ENCODE peak calls at places on chromosomes 11 and 22, in five cellular contexts. K, I, O, P and F are unnamed samples.

GRCh38 chr22:44263547-44263946 is 49.2 kb downstream of the SHISAL1 start:
- DNase-seq in P (no peak), O (no peak), I (no peak), K (no peak), F (no peak)

GRCh38 chr11:62796281-62796680 is 4.5 kb upstream of the TMEM223 start:
- DNase-seq in K (no peak), O (no peak), I (no peak), P (no peak), F (no peak)

GRCh38 chr22:44046485-44047141 is 22.5 kb downstream of the PARVB start:
- DNase-seq in O (peak; percentile 92), I (no peak), P (no peak), K (no peak), F (no peak)

GRCh38 chr22:25419247-25420113 is 145.0 kb upstream of the GRK3 start:
- DNase-seq in O (peak; percentile 24), K (peak; percentile 47), P (peak; percentile 20), I (no peak), F (no peak)

GRCh38 chr22:16972311-16972710 is 35.7 kb downstream of the GAB4 start:
- DNase-seq in I (no peak), O (no peak), K (no peak), P (no peak), F (no peak)

GRCh38 chr11:43681543-43681942 is 1.0 kb downstream of the HSD17B12 start:
- DNase-seq in I (peak; percentile 40), O (no peak), P (no peak), K (peak; percentile 30), F (no peak)

GRCh38 chr11:126310229-126310991 is 6.5 kb downstream of the DCPS start:
- DNase-seq in P (no peak), I (peak; percentile 60), O (peak; percentile 83), K (peak; percentile 74), F (peak; percentile 81)

GRCh38 chr22:35219012-35219411 is 38.3 kb upstream of the HMGXB4 start:
- DNase-seq in O (peak; percentile 56), I (peak; percentile 17), P (no peak), K (peak; percentile 69), F (no peak)

GRCh38 chr11:64358907-64359711 is at the start of gene RPS6KA4:
- DNase-seq in P (no peak), K (peak; percentile 58), I (peak; percentile 47), O (peak; percentile 80), F (peak; percentile 95)

GRCh38 chr11:44993971-44994705 is 43.5 kb upstream of the TP53I11 start:
- DNase-seq in O (no peak), P (no peak), K (no peak), I (no peak), F (no peak)

GRCh38 chr11:64220271-64220670 is 5.7 kb downstream of the TRPT1 start:
- DNase-seq in K (no peak), O (no peak), P (no peak), I (no peak), F (no peak)

GRCh38 chr22:19855504-19856409 is 1.1 kb upstream of the GNB1L start:
- DNase-seq in P (peak; percentile 35), K (peak; percentile 35), I (peak; percentile 70), O (peak; percentile 98), F (peak; percentile 75)

GRCh38 chr11:128908391-128909246 is 17.5 kb downstream of the KCNJ5 start:
- DNase-seq in K (peak; percentile 82), P (no peak), O (no peak), I (peak; percentile 12), F (peak; percentile 74)

GRCh38 chr22:43944670-43945430 is 10.4 kb upstream of the SAMM50 start:
- DNase-seq in O (no peak), K (no peak), P (no peak), I (no peak), F (no peak)

GRCh38 chr11:130023204-130023603 is 20.6 kb upstream of the PRDM10 start:
- DNase-seq in O (no peak), P (peak; percentile 88), I (no peak), K (peak; percentile 48), F (no peak)

GRCh38 chr11:110297082-110297725 is 790 bp upstream of the RDX start:
- DNase-seq in O (peak; percentile 35), K (peak; percentile 53), I (no peak), P (no peak), F (no peak)

GRCh38 chr11:135023499-135023898 is 611.5 kb upstream of the B3GAT1 start:
- DNase-seq in P (no peak), K (no peak), O (no peak), I (no peak), F (no peak)

GRCh38 chr11:63614136-63614664 is at the start of gene PLAAT3:
- DNase-seq in I (peak; percentile 82), P (no peak), O (peak; percentile 92), K (no peak), F (peak; percentile 87)

GRCh38 chr22:46454910-46455269 is 82.5 kb downstream of the CELSR1 start:
- DNase-seq in I (peak; percentile 41), P (no peak), O (no peak), K (peak; percentile 10), F (no peak)

GRCh38 chr22:39244496-39245129 is at the start of gene PDGFB:
- DNase-seq in P (no peak), I (peak; percentile 60), K (no peak), O (peak; percentile 52), F (no peak)

GRCh38 chr11:3046641-3047040 is 10.6 kb downstream of the CARS1 start:
- DNase-seq in O (no peak), K (no peak), I (no peak), P (no peak), F (no peak)

GRCh38 chr11:2301631-2302272 is at the start of the genes C11orf21 and TSPAN32:
- DNase-seq in I (no peak), O (peak; percentile 85), K (peak; percentile 3), P (no peak), F (no peak)

GRCh38 chr11:70583781-70584218 is 185.5 kb downstream of the CTTN start:
- DNase-seq in O (no peak), P (no peak), I (no peak), K (no peak), F (no peak)

GRCh38 chr11:57639321-57640067 is 10.2 kb downstream of the YPEL4 start:
- DNase-seq in K (peak; percentile 57), O (no peak), I (peak; percentile 27), P (no peak), F (peak; percentile 66)

GRCh38 chr11:123704341-123704740 is 37.1 kb downstream of the ZNF202 start:
- DNase-seq in O (no peak), I (no peak), P (no peak), K (no peak), F (peak; percentile 23)

GRCh38 chr22:47294222-47294532 is 531.7 kb downstream of the TBC1D22A start:
- DNase-seq in O (no peak), K (peak; percentile 52), I (peak; percentile 52), P (no peak), F (no peak)

GRCh38 chr11:2519879-2520735 is 75.3 kb downstream of the KCNQ1 start:
- DNase-seq in P (no peak), I (no peak), O (no peak), K (no peak), F (peak; percentile 23)

GRCh38 chr11:66696186-66696585 is 18.5 kb upstream of the RBM4B start:
- DNase-seq in O (no peak), I (no peak), K (no peak), P (no peak), F (no peak)

GRCh38 chr11:47393163-47394049 is 15.0 kb upstream of the SLC39A13 start:
- DNase-seq in I (no peak), O (peak; percentile 70), P (no peak), K (peak; percentile 88), F (no peak)

GRCh38 chr22:30248484-30248883 is 1.9 kb upstream of the LIF start:
- DNase-seq in I (no peak), P (no peak), K (no peak), O (no peak), F (no peak)
- H3K4me1 ChIP-seq in I (peaks cover 100% of the 10 kb centered on the region), P (peaks cover 10% of the 10 kb centered on the region), K (peaks cover 65% of the 10 kb centered on the region), O (no peaks in the 10 kb centered on the region), F (peaks cover 34% of the 10 kb centered on the region)

GRCh38 chr11:97732011-97732632 is 1288.6 kb upstream of the CNTN5 start:
- DNase-seq in O (no peak), I (no peak), K (no peak), P (no peak), F (no peak)

GRCh38 chr11:97729546-97730272 is 1291.0 kb upstream of the CNTN5 start:
- DNase-seq in P (no peak), I (no peak), K (no peak), O (no peak), F (no peak)
- TF ChIP-seq RCOR1 in P (no peak), I (no peak), K (no peak), O (no peak), F (no peak)

DNA sequence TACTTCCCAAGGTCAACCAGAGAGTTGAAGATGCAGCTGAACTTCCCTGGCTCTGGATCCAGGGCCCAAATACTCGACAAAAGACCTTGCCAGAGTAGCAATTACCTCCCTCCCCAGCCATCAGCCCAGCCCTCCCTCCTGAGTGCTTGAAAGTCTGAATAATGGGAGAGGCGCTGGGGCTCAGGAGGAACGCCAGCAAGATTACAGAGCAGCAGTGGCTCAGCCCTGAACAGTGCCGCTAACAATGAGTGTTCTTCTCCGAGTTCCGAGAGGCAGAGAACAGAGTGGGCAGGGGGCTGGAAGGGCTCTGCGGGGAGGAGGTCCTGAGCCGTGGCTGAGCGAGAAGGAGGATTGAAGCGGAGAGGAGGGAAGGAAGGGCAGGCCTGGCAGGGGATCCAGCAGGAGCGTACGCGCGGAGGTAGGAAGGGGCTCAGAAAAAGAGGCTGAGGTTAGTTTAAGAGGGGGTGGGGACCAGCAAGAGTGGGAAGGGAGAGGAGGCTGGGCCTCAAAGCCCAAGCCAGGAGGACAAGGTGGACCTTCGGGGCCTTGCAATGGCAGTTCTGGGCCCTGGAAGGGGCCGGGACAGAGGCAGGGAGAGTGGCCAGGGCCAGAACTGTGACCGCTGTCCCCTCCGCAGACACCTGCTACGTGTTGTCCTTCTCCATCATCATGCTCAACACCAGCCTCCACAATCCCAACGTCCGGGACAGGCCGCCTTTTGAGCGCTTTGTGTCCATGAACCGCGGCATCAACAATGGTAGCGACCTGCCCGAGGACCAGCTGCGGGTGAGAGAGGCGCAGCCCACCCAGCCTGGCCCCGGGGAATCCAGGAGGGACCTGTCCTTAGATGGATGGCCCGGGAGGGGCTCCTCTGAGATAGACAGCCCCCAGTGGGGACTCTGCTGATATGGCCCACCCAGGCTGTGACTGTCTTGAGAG is 20.6 kb downstream of the CYTH4 start:
- DNase-seq in O (no peak), K (peak; percentile 15), I (no peak), P (no peak), F (no peak)
- H3K4me1 ChIP-seq in O (peaks cover 41% of the 10 kb centered on the region), K (peaks cover 38% of the 10 kb centered on the region), I (peaks cover 47% of the 10 kb centered on the region), P (peaks cover 37% of the 10 kb centered on the region), F (peaks cover 16% of the 10 kb centered on the region)

GRCh38 chr11:102256251-102256650 is 61.0 kb upstream of the BIRC3 start:
- DNase-seq in K (peak; percentile 79), P (no peak), O (no peak), I (no peak), F (no peak)
- TF ChIP-seq RCOR1 in K (no peak), P (no peak), O (no peak), I (no peak), F (no peak)